ENCODE peak calls at places on chromosomes 3 and 15, in eight cellular contexts. H, M, X, J, L, V, U and A are unnamed samples.

GRCh38 chr3:160810360-160810759 is 54.3 kb downstream of the PPM1L start:
- DNase-seq in M (no peak), U (no peak), L (no peak), J (no peak), H (no peak), V (no peak), X (no peak), A (no peak)

GRCh38 chr3:72260590-72260914 is 475.6 kb upstream of the PROK2 start:
- DNase-seq in U (no peak), M (no peak), J (no peak), V (no peak), L (no peak), H (no peak), X (no peak), A (no peak)

GRCh38 chr3:66442254-66443249 is 58.3 kb downstream of the LRIG1 start:
- DNase-seq in H (peak), M (no peak), J (peak), V (peak), U (no peak), L (no peak), X (no peak), A (no peak)

GRCh38 chr3:141387446-141388030 is 19.2 kb downstream of the ZBTB38 start:
- DNase-seq in V (no peak), X (no peak), L (no peak), U (no peak), M (peak), J (no peak), H (no peak), A (no peak)

GRCh38 chr15:67902579-67902979 is 62.7 kb upstream of the RNU6-1 start:
- DNase-seq in X (peak), H (peak), J (no peak), U (no peak), V (no peak), L (no peak), M (no peak), A (no peak)

GRCh38 chr15:84903751-84904150 is 19.3 kb downstream of the SLC28A1 start:
- DNase-seq in H (no peak), X (no peak), J (no peak), L (no peak), M (no peak), U (no peak), V (no peak), A (no peak)

GRCh38 chr15:54820811-54821210 is 375.9 kb downstream of the RSL24D1 start:
- DNase-seq in J (no peak), M (no peak), V (no peak), U (no peak), L (no peak), H (no peak), X (no peak), A (no peak)

GRCh38 chr3:23981955-23982354 is 36.9 kb downstream of the NR1D2 start:
- DNase-seq in L (no peak), U (no peak), J (no peak), X (no peak), M (no peak), V (no peak), H (no peak), A (no peak)

GRCh38 chr3:143848707-143849106 is 439 bp upstream of the SLC9A9 start:
- DNase-seq in J (no peak), H (no peak), U (no peak), L (no peak), X (no peak), V (no peak), M (peak), A (no peak)

GRCh38 chr3:183428140-183429023 is at the start of gene MCF2L2:
- DNase-seq in U (peak), J (peak), X (peak), M (peak), V (peak), L (peak), H (peak), A (peak)

GRCh38 chr15:76799760-76800159 is 105.4 kb downstream of the SCAPER start:
- DNase-seq in L (no peak), H (no peak), V (no peak), M (no peak), X (no peak), U (no peak), J (peak), A (no peak)

GRCh38 chr3:178663572-178663971 is 127.3 kb downstream of the KCNMB2 start:
- DNase-seq in M (no peak), X (no peak), U (no peak), V (no peak), H (no peak), L (no peak), J (no peak), A (no peak)

GRCh38 chr3:190210608-190211007 is 89.9 kb upstream of the P3H2 start:
- DNase-seq in X (no peak), V (no peak), M (no peak), U (no peak), L (no peak), J (no peak), H (no peak), A (no peak)

GRCh38 chr3:48685603-48686511 is at the start of gene NCKIPSD:
- DNase-seq in U (peak), L (peak), J (peak), M (peak), X (peak), H (peak), V (peak), A (peak)

GRCh38 chr15:69554321-69554961 is 101.8 kb downstream of the RPLP1 start:
- DNase-seq in H (no peak), V (no peak), U (no peak), X (no peak), J (no peak), L (no peak), M (no peak), A (no peak)

GRCh38 chr3:187713504-187713903 is 11.1 kb upstream of the RTP2 start:
- DNase-seq in H (no peak), U (no peak), X (no peak), L (no peak), V (no peak), M (no peak), J (peak), A (no peak)

GRCh38 chr3:16842710-16843270 is 42.0 kb upstream of the PLCL2 start:
- DNase-seq in V (no peak), U (no peak), H (no peak), X (no peak), J (no peak), L (no peak), M (peak), A (no peak)

GRCh38 chr3:1908651-1909445 is 189.8 kb upstream of the CNTN4 start:
- DNase-seq in X (no peak), M (no peak), V (no peak), U (no peak), J (peak), L (no peak), H (no peak), A (no peak)

GRCh38 chr3:435969-436492 is 239.5 kb downstream of the CHL1 start:
- DNase-seq in U (no peak), V (no peak), M (no peak), H (no peak), X (no peak), L (no peak), J (no peak), A (no peak)

DNA sequence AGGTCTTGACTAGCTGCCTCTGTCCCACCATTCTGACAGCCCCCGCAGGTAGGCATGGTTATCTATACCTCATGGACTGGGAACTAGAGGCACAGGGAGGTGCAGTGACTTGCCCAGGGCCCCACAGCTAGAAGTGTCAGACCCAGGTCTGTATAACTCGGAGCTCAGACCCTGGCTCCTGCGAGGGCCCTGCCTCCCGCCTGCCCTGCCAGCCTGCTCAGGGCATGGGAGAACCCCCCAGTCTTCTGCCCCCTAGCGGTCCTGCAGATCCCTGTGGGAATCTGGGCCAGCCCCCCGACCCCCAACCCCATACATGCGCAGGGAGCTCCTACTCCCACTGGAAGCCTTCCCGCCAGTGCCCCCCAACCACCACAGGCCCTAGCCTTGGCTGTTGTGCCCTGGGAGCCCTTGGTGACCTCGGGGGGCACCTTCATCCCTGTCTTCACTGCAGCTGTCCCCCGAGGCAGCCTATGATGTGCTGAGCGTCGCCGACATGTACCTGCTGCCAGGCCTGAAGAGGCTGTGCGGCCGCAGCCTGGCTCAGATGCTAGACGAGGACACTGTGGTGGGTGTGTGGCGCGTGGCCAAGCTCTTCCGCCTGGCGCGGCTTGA is 6.9 kb downstream of the ABTB1 start:
- DNase-seq in H (no peak), L (no peak), U (no peak), M (no peak), X (peak), J (no peak), V (peak), A (peak)
- TF ChIP-seq CTCF in H (peak), L (no peak), U (no peak), M (no peak), X (no peak), J (no peak), V (peak), A (peak)

GRCh38 chr3:50319872-50320625 is 2.5 kb downstream of the HYAL2 start:
- DNase-seq in U (no peak), L (no peak), X (no peak), H (no peak), J (no peak), M (no peak), V (no peak), A (no peak)
- TF ChIP-seq CTCF in U (no peak), L (no peak), X (peak), H (no peak), J (no peak), M (no peak), V (no peak), A (no peak)

GRCh38 chr3:7697538-7697937 is 804.1 kb upstream of the LMCD1 start:
- DNase-seq in L (no peak), X (no peak), H (no peak), J (peak), M (no peak), U (no peak), V (no peak), A (no peak)
- TF ChIP-seq CTCF in L (no peak), X (no peak), H (no peak), J (no peak), M (no peak), U (no peak), V (no peak), A (no peak)

GRCh38 chr3:116927918-116928317 is 218.3 kb downstream of the TUSC7 start:
- DNase-seq in L (no peak), M (no peak), X (no peak), V (no peak), H (no peak), J (no peak), U (no peak), A (no peak)

GRCh38 chr3:116929534-116930222 is 220.1 kb downstream of the TUSC7 start:
- DNase-seq in J (no peak), U (no peak), M (no peak), H (no peak), L (no peak), X (no peak), V (no peak), A (no peak)

GRCh38 chr3:116930786-116931185 is 221.2 kb downstream of the TUSC7 start:
- DNase-seq in J (peak), V (no peak), X (no peak), U (no peak), H (no peak), L (no peak), M (no peak), A (no peak)
- TF ChIP-seq CTCF in J (no peak), V (no peak), X (no peak), U (no peak), H (no peak), L (no peak), M (no peak), A (no peak)